ENCODE peak calls at places on chromosomes 5 and 9, in eight cellular contexts. One of them, this sample, is unnamed.

GRCh38 chr5:50699737-50700136 is 33.3 kb downstream of the PARP8 start:
- DNase-seq in activated effector memory CD4-positive, alpha-beta T cell treated with Interleukin-2 at 50 U/mL for 16 hours: no peak
- DNase-seq in NCI-H146: no peak
- DNase-seq in iPS DF 6.9: no peak
- DNase-seq in H9: no peak
- DNase-seq in A172: no peak
- DNase-seq in psoas muscle: no peak
- DNase-seq in nucleus accumbens: no peak
- DNase-seq in this sample: no peak

GRCh38 chr5:111135946-111136345 is 43.8 kb downstream of the WDR36 start:
- DNase-seq in activated effector memory CD4-positive, alpha-beta T cell treated with Interleukin-2 at 50 U/mL for 16 hours: no peak
- DNase-seq in NCI-H146: no peak
- DNase-seq in iPS DF 6.9: no peak
- DNase-seq in H9: no peak
- DNase-seq in A172: peak; percentile 79
- DNase-seq in psoas muscle: no peak
- DNase-seq in nucleus accumbens: no peak
- DNase-seq in this sample: peak; percentile 76

GRCh38 chr5:34709861-34710673 is 53.9 kb downstream of the RAI14 start:
- DNase-seq in activated effector memory CD4-positive, alpha-beta T cell treated with Interleukin-2 at 50 U/mL for 16 hours: no peak
- DNase-seq in NCI-H146: no peak
- DNase-seq in iPS DF 6.9: no peak
- DNase-seq in H9: no peak
- DNase-seq in A172: peak; percentile 73
- DNase-seq in psoas muscle: no peak
- DNase-seq in nucleus accumbens: no peak
- DNase-seq in this sample: peak; percentile 62

GRCh38 chr5:175671013-175671412 is 13.1 kb downstream of the HRH2 start:
- DNase-seq in activated effector memory CD4-positive, alpha-beta T cell treated with Interleukin-2 at 50 U/mL for 16 hours: no peak
- DNase-seq in NCI-H146: no peak
- DNase-seq in iPS DF 6.9: no peak
- DNase-seq in H9: no peak
- DNase-seq in A172: no peak
- DNase-seq in psoas muscle: no peak
- DNase-seq in nucleus accumbens: no peak
- DNase-seq in this sample: no peak

GRCh38 chr9:27469583-27469982 is 54.5 kb upstream of the IFNK start:
- DNase-seq in activated effector memory CD4-positive, alpha-beta T cell treated with Interleukin-2 at 50 U/mL for 16 hours: no peak
- DNase-seq in NCI-H146: no peak
- DNase-seq in iPS DF 6.9: no peak
- DNase-seq in H9: no peak
- DNase-seq in A172: no peak
- DNase-seq in psoas muscle: no peak
- DNase-seq in nucleus accumbens: no peak
- DNase-seq in this sample: no peak

GRCh38 chr5:124139995-124140394 is 606.4 kb downstream of the ZNF608 start:
- DNase-seq in activated effector memory CD4-positive, alpha-beta T cell treated with Interleukin-2 at 50 U/mL for 16 hours: no peak
- DNase-seq in NCI-H146: no peak
- DNase-seq in iPS DF 6.9: no peak
- DNase-seq in H9: no peak
- DNase-seq in A172: no peak
- DNase-seq in psoas muscle: no peak
- DNase-seq in nucleus accumbens: no peak
- DNase-seq in this sample: no peak

GRCh38 chr9:93644397-93645088 is 68.2 kb downstream of the PHF2 start:
- DNase-seq in activated effector memory CD4-positive, alpha-beta T cell treated with Interleukin-2 at 50 U/mL for 16 hours: no peak
- DNase-seq in NCI-H146: no peak
- DNase-seq in iPS DF 6.9: no peak
- DNase-seq in H9: no peak
- DNase-seq in A172: no peak
- DNase-seq in psoas muscle: peak; percentile 39
- DNase-seq in nucleus accumbens: no peak
- DNase-seq in this sample: no peak

GRCh38 chr9:123609844-123610243 is 253.8 kb downstream of the CRB2 start:
- DNase-seq in activated effector memory CD4-positive, alpha-beta T cell treated with Interleukin-2 at 50 U/mL for 16 hours: no peak
- DNase-seq in NCI-H146: no peak
- DNase-seq in iPS DF 6.9: no peak
- DNase-seq in H9: no peak
- DNase-seq in A172: no peak
- DNase-seq in psoas muscle: no peak
- DNase-seq in nucleus accumbens: no peak
- DNase-seq in this sample: no peak

GRCh38 chr5:161548472-161549094 is 2.1 kb upstream of the GABRB2 start:
- DNase-seq in activated effector memory CD4-positive, alpha-beta T cell treated with Interleukin-2 at 50 U/mL for 16 hours: no peak
- DNase-seq in NCI-H146: no peak
- DNase-seq in iPS DF 6.9: no peak
- DNase-seq in H9: peak; percentile 44
- DNase-seq in A172: no peak
- DNase-seq in psoas muscle: no peak
- DNase-seq in nucleus accumbens: no peak
- DNase-seq in this sample: no peak

GRCh38 chr5:143361438-143361837 is 42.0 kb downstream of the NR3C1 start:
- DNase-seq in activated effector memory CD4-positive, alpha-beta T cell treated with Interleukin-2 at 50 U/mL for 16 hours: no peak
- DNase-seq in NCI-H146: no peak
- DNase-seq in iPS DF 6.9: no peak
- DNase-seq in H9: no peak
- DNase-seq in A172: no peak
- DNase-seq in psoas muscle: no peak
- DNase-seq in nucleus accumbens: no peak
- DNase-seq in this sample: peak; percentile 61

GRCh38 chr5:50675385-50675784 is 8.9 kb downstream of the PARP8 start:
- DNase-seq in activated effector memory CD4-positive, alpha-beta T cell treated with Interleukin-2 at 50 U/mL for 16 hours: no peak
- DNase-seq in NCI-H146: no peak
- DNase-seq in iPS DF 6.9: no peak
- DNase-seq in H9: no peak
- DNase-seq in A172: no peak
- DNase-seq in psoas muscle: no peak
- DNase-seq in nucleus accumbens: no peak
- DNase-seq in this sample: no peak

GRCh38 chr9:2802494-2802921 is 41.4 kb downstream of the PUM3 start:
- DNase-seq in activated effector memory CD4-positive, alpha-beta T cell treated with Interleukin-2 at 50 U/mL for 16 hours: no peak
- DNase-seq in NCI-H146: no peak
- DNase-seq in iPS DF 6.9: no peak
- DNase-seq in H9: no peak
- DNase-seq in A172: no peak
- DNase-seq in psoas muscle: no peak
- DNase-seq in nucleus accumbens: no peak
- DNase-seq in this sample: no peak

GRCh38 chr5:134029156-134029555 is 24.4 kb upstream of the VDAC1 start:
- DNase-seq in activated effector memory CD4-positive, alpha-beta T cell treated with Interleukin-2 at 50 U/mL for 16 hours: no peak
- DNase-seq in NCI-H146: no peak
- DNase-seq in iPS DF 6.9: no peak
- DNase-seq in H9: no peak
- DNase-seq in A172: peak; percentile 91
- DNase-seq in psoas muscle: no peak
- DNase-seq in nucleus accumbens: no peak
- DNase-seq in this sample: peak; percentile 76

GRCh38 chr5:8458038-8458383 is 589.1 kb downstream of the MTRR start:
- DNase-seq in activated effector memory CD4-positive, alpha-beta T cell treated with Interleukin-2 at 50 U/mL for 16 hours: no peak
- DNase-seq in NCI-H146: peak; percentile 34
- DNase-seq in iPS DF 6.9: no peak
- DNase-seq in H9: no peak
- DNase-seq in A172: no peak
- DNase-seq in psoas muscle: no peak
- DNase-seq in nucleus accumbens: no peak
- DNase-seq in this sample: peak; percentile 3

GRCh38 chr5:89707891-89708290 is 701.7 kb downstream of the CETN3 start:
- DNase-seq in activated effector memory CD4-positive, alpha-beta T cell treated with Interleukin-2 at 50 U/mL for 16 hours: no peak
- DNase-seq in NCI-H146: no peak
- DNase-seq in iPS DF 6.9: no peak
- DNase-seq in H9: no peak
- DNase-seq in A172: no peak
- DNase-seq in psoas muscle: no peak
- DNase-seq in nucleus accumbens: no peak
- DNase-seq in this sample: no peak

GRCh38 chr9:69206047-69206446 is 32.0 kb downstream of the TJP2 start:
- DNase-seq in activated effector memory CD4-positive, alpha-beta T cell treated with Interleukin-2 at 50 U/mL for 16 hours: no peak
- DNase-seq in NCI-H146: no peak
- DNase-seq in iPS DF 6.9: no peak
- DNase-seq in H9: no peak
- DNase-seq in A172: no peak
- DNase-seq in psoas muscle: no peak
- DNase-seq in nucleus accumbens: no peak
- DNase-seq in this sample: no peak